ENCODE peak calls at places on chromosome 9, in six cellular contexts. J is CD4-positive, alpha-beta T cell; F is A549; R is WERI-Rb-1; T is K562; O is kidney. E is an unnamed sample.

GRCh38 chr9:91006046-91006445 is 204.4 kb downstream of the SYK start:
- DNase-seq in F (no peak), R (no peak), O (no peak), T (no peak), J (no peak), E (no peak)

GRCh38 chr9:99140685-99141314 is 35.9 kb downstream of the TGFBR1 start:
- DNase-seq in R (peak), O (no peak), J (peak), F (peak), T (peak), E (no peak)

GRCh38 chr9:83197611-83198010 is 134.7 kb upstream of the RASEF start:
- DNase-seq in F (no peak), O (no peak), R (no peak), T (no peak), J (no peak), E (no peak)

GRCh38 chr9:135890896-135891631 is 16.3 kb downstream of the CAMSAP1 start:
- DNase-seq in J (no peak), R (no peak), O (no peak), T (no peak), F (no peak), E (no peak)

GRCh38 chr9:106075568-106075967 is 381.2 kb downstream of the TMEM38B start:
- DNase-seq in F (no peak), R (no peak), T (no peak), J (no peak), O (no peak), E (no peak)

GRCh38 chr9:134435527-134436355 is 109.5 kb downstream of the RXRA start:
- DNase-seq in T (no peak), R (no peak), O (no peak), F (no peak), J (no peak), E (no peak)

GRCh38 chr9:4756420-4756819 is 15.4 kb upstream of the AK3 start:
- DNase-seq in T (no peak), F (no peak), J (no peak), R (no peak), O (no peak), E (no peak)

GRCh38 chr9:75962186-75963036 is 71.9 kb downstream of the PCSK5 start:
- DNase-seq in J (no peak), O (no peak), T (no peak), F (no peak), R (no peak), E (no peak)

GRCh38 chr9:106025449-106025848 is 331.1 kb downstream of the TMEM38B start:
- DNase-seq in T (no peak), F (no peak), R (peak), J (no peak), O (no peak), E (no peak)

GRCh38 chr9:33867747-33868429 is 50.9 kb downstream of the UBE2R2 start:
- DNase-seq in J (no peak), F (no peak), T (no peak), O (no peak), R (no peak), E (no peak)

GRCh38 chr9:109640232-109641078 is 139.5 kb upstream of the PALM2AKAP2 start:
- DNase-seq in J (no peak), T (no peak), O (peak), R (peak), F (peak), E (no peak)

GRCh38 chr9:129458663-129459549 is 162.0 kb downstream of the C9orf50 start:
- DNase-seq in R (peak), O (peak), T (no peak), J (peak), F (no peak), E (peak)

GRCh38 chr9:116112236-116112635 is 41.4 kb upstream of the PAPPA start:
- DNase-seq in T (no peak), O (no peak), R (no peak), J (no peak), F (peak), E (no peak)

GRCh38 chr9:104232781-104233341 is 138.8 kb downstream of the SMC2 start:
- DNase-seq in T (no peak), F (no peak), R (no peak), J (no peak), O (no peak), E (no peak)

GRCh38 chr9:80503692-80504400 is 932.1 kb downstream of the TLE4 start:
- DNase-seq in O (no peak), R (no peak), F (no peak), T (no peak), J (no peak), E (no peak)

GRCh38 chr9:80504525-80505235 is 932.9 kb downstream of the TLE4 start:
- DNase-seq in T (no peak), F (no peak), O (no peak), J (no peak), R (no peak), E (no peak)

GRCh38 chr9:80507611-80508010 is 935.8 kb downstream of the TLE4 start:
- DNase-seq in O (no peak), T (no peak), J (no peak), R (no peak), F (no peak), E (no peak)

DNA sequence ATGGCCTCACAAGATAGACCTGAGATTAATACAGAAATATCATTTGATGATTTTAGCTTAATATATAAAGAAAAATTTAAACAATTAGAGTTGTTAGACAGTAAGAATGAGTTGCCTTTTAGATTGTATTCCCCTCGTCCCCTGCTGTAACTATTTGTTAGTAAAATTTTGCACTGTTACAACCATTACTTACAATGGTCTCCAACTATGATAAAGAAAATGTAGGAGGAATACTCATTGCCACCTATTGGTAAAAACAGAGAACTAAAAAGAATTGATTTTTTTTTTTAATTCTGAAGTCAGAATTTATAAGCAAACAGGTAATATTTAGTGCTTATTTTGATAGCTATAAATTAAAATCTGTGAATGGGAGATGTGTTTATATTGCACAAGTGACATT is 937.6 kb downstream of the TLE4 start:
- DNase-seq in T (no peak), O (no peak), J (no peak), R (no peak), F (no peak), E (no peak)
- TF ChIP-seq CTCF in T (no peak), O (no peak), J (no peak), R (no peak), F (no peak), E (no peak)

GRCh38 chr9:117555964-117556629 is 141.2 kb upstream of the ASTN2 start:
- DNase-seq in J (peak), O (no peak), T (peak), F (peak), R (peak), E (no peak)
- TF ChIP-seq CTCF in J (no peak), O (peak), T (peak), F (peak), R (peak), E (no peak)

GRCh38 chr9:87834357-87834756 is 48.3 kb upstream of the SPATA31E1 start:
- DNase-seq in F (no peak), T (peak), O (no peak), R (peak), J (no peak), E (no peak)
- TF ChIP-seq CTCF in F (no peak), T (peak), O (no peak), R (peak), J (no peak), E (no peak)

GRCh38 chr9:20526500-20527319 is 95.6 kb downstream of the MLLT3 start:
- DNase-seq in O (no peak), F (no peak), J (no peak), R (no peak), T (no peak), E (no peak)

GRCh38 chr9:20528253-20528652 is 94.0 kb downstream of the MLLT3 start:
- DNase-seq in R (no peak), F (no peak), O (no peak), T (no peak), J (no peak), E (no peak)

GRCh38 chr9:20529837-20530236 is 92.5 kb downstream of the MLLT3 start:
- DNase-seq in R (no peak), F (no peak), O (no peak), J (no peak), T (no peak), E (no peak)

GRCh38 chr9:20524776-20525175 is 97.5 kb downstream of the MLLT3 start:
- DNase-seq in F (no peak), J (no peak), R (peak), O (no peak), T (no peak), E (no peak)
- TF ChIP-seq CTCF in F (peak), J (no peak), R (peak), O (peak), T (no peak), E (no peak)

DNA sequence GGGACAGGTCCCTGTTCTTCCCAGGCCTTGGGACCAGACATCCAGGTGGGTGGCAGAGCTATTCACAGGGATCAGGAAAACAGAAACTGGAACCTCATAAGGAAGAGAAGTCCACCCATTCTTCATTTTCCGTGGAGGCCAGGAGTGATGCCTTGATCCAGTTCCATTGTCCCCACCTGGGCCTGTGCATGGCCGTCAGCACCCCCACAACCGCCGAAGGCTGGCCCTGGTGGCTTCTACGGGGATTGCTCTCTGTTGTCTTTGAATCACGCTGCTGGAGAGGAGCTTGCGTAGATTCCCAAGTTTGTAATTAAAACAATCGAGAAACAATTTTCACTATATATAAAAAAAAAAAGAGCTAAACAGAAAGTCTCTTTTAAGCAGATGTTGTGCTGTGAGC is 134.4 kb downstream of the MVB12B start:
- DNase-seq in T (no peak), J (no peak), O (no peak), R (no peak), F (no peak), E (no peak)
- TF ChIP-seq CTCF in T (no peak), J (no peak), O (no peak), R (no peak), F (no peak), E (no peak)

GRCh38 chr9:94228616-94229015 is 30.5 kb upstream of the ZNF169 start:
- DNase-seq in J (no peak), F (no peak), T (no peak), O (no peak), R (no peak), E (no peak)

DNA sequence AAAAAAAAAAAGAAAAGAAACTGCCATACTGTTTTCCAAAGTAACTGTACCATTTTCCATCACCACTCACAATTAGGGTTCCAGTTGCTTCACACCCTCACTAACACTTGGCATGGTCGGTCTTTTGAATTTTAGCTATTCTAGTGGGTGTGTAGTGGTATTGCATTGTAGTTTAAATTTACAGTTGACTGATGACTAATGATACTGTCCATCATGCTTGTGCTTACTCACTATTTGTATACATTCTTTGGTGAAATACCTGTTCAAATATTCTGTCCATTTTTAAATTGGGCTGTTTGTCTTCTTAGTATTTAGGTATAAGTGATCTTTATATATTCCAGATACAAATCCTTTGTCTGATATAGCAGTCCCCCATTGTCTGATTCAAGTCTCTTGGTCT is 36.2 kb upstream of the ZNF169 start:
- DNase-seq in T (no peak), R (no peak), F (no peak), J (no peak), O (no peak), E (no peak)
- TF ChIP-seq CTCF in T (no peak), R (no peak), F (no peak), J (no peak), O (no peak), E (no peak)

GRCh38 chr9:35520404-35520790 is 30.5 kb downstream of the RUSC2 start:
- DNase-seq in J (no peak), O (no peak), T (no peak), F (no peak), R (no peak), E (no peak)

GRCh38 chr9:35522725-35523124 is 32.8 kb downstream of the RUSC2 start:
- DNase-seq in R (no peak), J (no peak), T (no peak), O (no peak), F (no peak), E (no peak)

GRCh38 chr9:35519697-35520403 is 29.9 kb downstream of the RUSC2 start:
- DNase-seq in F (no peak), R (no peak), J (no peak), T (no peak), O (no peak), E (no peak)

GRCh38 chr9:35521708-35522107 is 31.8 kb downstream of the RUSC2 start:
- DNase-seq in O (no peak), R (no peak), T (no peak), J (no peak), F (no peak), E (no peak)

DNA sequence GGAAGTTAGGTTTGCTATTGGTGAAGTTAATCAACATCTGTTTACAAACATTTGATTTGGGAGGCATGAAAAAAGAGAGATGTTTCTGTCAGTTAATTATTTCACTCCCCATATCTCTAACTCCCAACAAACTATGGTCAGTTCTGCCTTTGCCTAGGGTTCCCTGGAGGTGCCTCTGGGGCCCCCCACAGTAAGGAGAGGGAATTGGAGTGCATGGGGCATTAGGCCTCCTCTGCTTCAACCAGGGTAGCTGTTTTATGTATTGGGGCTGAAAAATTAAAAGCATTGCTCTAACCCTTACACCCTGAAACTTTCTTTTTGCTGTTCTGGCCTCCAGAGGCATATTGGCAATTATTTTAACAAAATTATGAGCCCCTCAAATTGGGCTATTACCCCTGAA is 32.3 kb downstream of the RUSC2 start:
- DNase-seq in J (no peak), F (no peak), T (no peak), O (no peak), R (no peak), E (no peak)
- TF ChIP-seq CTCF in J (no peak), F (no peak), T (peak), O (no peak), R (peak), E (no peak)

E was measured in activated B cell treated with CpG ODN at 0.5 μM for 24 hours.